ENCODE peak calls at places on chromosomes 16 and 17, in five cellular contexts. N is upper lobe of left lung, T is HepG2, U is K562, M is GM12878. E is an unnamed sample. For H3K27me3, the result is how much of the 10 kb centered on the place peaks cover.

GRCh38 chr17:77465358-77466041 is 324.7 kb downstream of the SEC14L1 start:
- ATAC-seq in N (peak), T (no peak), U (peak), M (peak), E (peak)

GRCh38 chr17:50943575-50943933 is 77.4 kb upstream of the TOB1 start:
- ATAC-seq in N (no peak), T (peak), U (peak), M (no peak), E (no peak)

GRCh38 chr16:69616082-69616481 is 50.3 kb downstream of the NFAT5 start:
- ATAC-seq in N (no peak), T (peak), U (no peak), M (no peak), E (no peak)

GRCh38 chr17:80124351-80124981 is 22.5 kb downstream of the EIF4A3 start:
- ATAC-seq in N (no peak), T (peak), U (peak), M (peak), E (peak)

GRCh38 chr16:11801481-11802021 is 4.5 kb upstream of the ZC3H7A start:
- ATAC-seq in N (no peak), T (no peak), U (no peak), M (no peak), E (no peak)

GRCh38 chr16:46801428-46802049 is 29.4 kb downstream of the C16orf87 start:
- ATAC-seq in N (no peak), T (peak), U (peak), M (no peak), E (no peak)

GRCh38 chr16:58511933-58512815 is 3.1 kb upstream of the SETD6 start:
- ATAC-seq in N (no peak), T (peak), U (peak), M (peak), E (no peak)

GRCh38 chr17:57422574-57423164 is 166.3 kb downstream of the MSI2 start:
- ATAC-seq in N (no peak), T (no peak), U (no peak), M (peak), E (peak)

GRCh38 chr17:57648720-57649119 is 96.4 kb downstream of the CCDC182 start:
- ATAC-seq in N (no peak), T (peak), U (no peak), M (no peak), E (no peak)

GRCh38 chr17:50511058-50511457 is 2.8 kb downstream of the MYCBPAP start:
- ATAC-seq in N (no peak), T (no peak), U (no peak), M (peak), E (no peak)

GRCh38 chr17:47012457-47012856 is 33.4 kb upstream of the RPRML start:
- ATAC-seq in N (no peak), T (no peak), U (no peak), M (no peak), E (no peak)

GRCh38 chr16:58105619-58106018 is 23.6 kb downstream of the CFAP20 start:
- ATAC-seq in N (no peak), T (peak), U (peak), M (no peak), E (no peak)

GRCh38 chr16:57178793-57179212 is 7.0 kb downstream of the PSME3IP1 start:
- ATAC-seq in N (no peak), T (peak), U (no peak), M (no peak), E (no peak)

GRCh38 chr17:5237541-5238016 is 2.9 kb upstream of the SCIMP start:
- ATAC-seq in N (peak), T (peak), U (peak), M (peak), E (no peak)

GRCh38 chr17:17849147-17849820 is 12.5 kb upstream of the SREBF1 start:
- ATAC-seq in N (peak), T (peak), U (peak), M (peak), E (peak)

GRCh38 chr16:11977206-11978041 is 890 bp downstream of the SNX29 start:
- ATAC-seq in N (no peak), T (peak), U (peak), M (peak), E (peak)

GRCh38 chr17:56322991-56323390 is 169.7 kb downstream of the ANKFN1 start:
- ATAC-seq in N (no peak), T (no peak), U (no peak), M (no peak), E (no peak)

GRCh38 chr17:28746611-28747045 is 2.8 kb downstream of the TRAF4 start:
- ATAC-seq in N (peak), T (no peak), U (no peak), M (no peak), E (no peak)

GRCh38 chr16:4067262-4068001 is 48.8 kb downstream of the ADCY9 start:
- ATAC-seq in N (no peak), T (peak), U (no peak), M (no peak), E (no peak)

GRCh38 chr17:6677158-6677831 is 25.7 kb downstream of the C17orf100 start:
- ATAC-seq in N (peak), T (peak), U (no peak), M (peak), E (no peak)

GRCh38 chr16:14564323-14564722 is 65.7 kb downstream of the PARN start:
- ATAC-seq in N (peak), T (no peak), U (no peak), M (no peak), E (no peak)

GRCh38 chr17:10556301-10557005 is 7.0 kb upstream of the MYH2 start:
- ATAC-seq in N (no peak), T (no peak), U (no peak), M (no peak), E (no peak)

GRCh38 chr17:51221322-51221721 is 38.5 kb downstream of the MBTD1 start:
- ATAC-seq in N (no peak), T (no peak), U (no peak), M (no peak), E (no peak)

GRCh38 chr17:41635121-41636097 is 11.0 kb upstream of the KRT17 start:
- ATAC-seq in N (no peak), T (peak), U (peak), M (no peak), E (no peak)

GRCh38 chr17:10614536-10615155 is 42.5 kb downstream of the MYH3 start:
- ATAC-seq in N (no peak), T (peak), U (peak), M (peak), E (peak)

GRCh38 chr17:1590747-1591473 is 28.3 kb upstream of the PITPNA start:
- ATAC-seq in N (no peak), T (peak), U (no peak), M (no peak), E (peak)

GRCh38 chr17:1588781-1589585 is 26.4 kb upstream of the PITPNA start:
- ATAC-seq in N (no peak), T (no peak), U (no peak), M (no peak), E (no peak)

GRCh38 chr17:1591474-1592090 is 29.0 kb upstream of the PITPNA start:
- ATAC-seq in N (no peak), T (no peak), U (no peak), M (no peak), E (no peak)

GRCh38 chr17:1592751-1593629 is 30.4 kb upstream of the PITPNA start:
- ATAC-seq in N (no peak), T (no peak), U (no peak), M (peak), E (no peak)

DNA sequence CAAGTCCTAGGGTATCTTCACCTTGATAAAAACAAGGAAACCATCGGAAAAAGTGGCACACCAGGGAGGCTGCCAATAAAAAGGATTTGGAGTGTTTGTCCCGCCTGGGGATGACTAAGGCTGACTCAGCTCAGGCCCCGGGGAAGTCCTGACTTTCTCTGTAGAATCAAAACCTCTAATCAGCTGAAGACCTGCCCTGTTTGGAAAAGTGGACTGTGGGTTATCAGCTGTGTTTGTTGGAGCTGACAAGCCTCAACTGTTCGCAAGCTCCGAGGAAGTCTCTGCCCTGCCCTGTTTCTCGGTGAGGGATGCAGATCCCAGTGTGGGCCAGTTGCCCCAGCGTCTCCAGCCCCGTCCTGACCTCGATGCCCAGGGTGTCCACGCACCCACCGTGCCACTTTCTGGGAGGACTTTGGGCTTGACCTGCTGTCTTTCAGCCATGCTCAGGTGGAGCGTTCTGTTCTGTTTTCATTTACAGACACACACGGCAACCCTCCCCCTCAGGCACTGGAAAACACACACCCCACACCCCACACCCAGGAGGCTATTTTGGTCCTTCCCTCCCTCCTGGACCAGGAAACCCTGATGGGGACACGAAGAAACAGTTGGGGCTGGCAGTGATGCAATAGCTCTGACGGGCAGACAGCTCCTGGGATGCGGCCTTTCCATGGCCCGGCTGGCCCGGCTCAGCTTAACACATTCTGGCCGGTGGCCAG is 27.6 kb upstream of the PITPNA start:
- ATAC-seq in N (peak), T (peak), U (peak), M (no peak), E (peak)
- TF ChIP-seq EP300 in N (no peak), T (peak), U (peak), M (no peak), E (no peak)

GRCh38 chr17:48588074-48588415 is 2.0 kb downstream of the HOXB3 start:
- ATAC-seq in N (no peak), T (no peak), U (no peak), M (no peak), E (no peak)

GRCh38 chr17:48588519-48588918 is 1.5 kb downstream of the HOXB3 start:
- ATAC-seq in N (no peak), T (no peak), U (no peak), M (no peak), E (no peak)

GRCh38 chr17:48589060-48589830 is 796 bp downstream of the HOXB3 start:
- ATAC-seq in N (no peak), T (no peak), U (no peak), M (no peak), E (no peak)

GRCh38 chr17:48586355-48586924 is 3.6 kb downstream of the HOXB3 start:
- ATAC-seq in N (no peak), T (no peak), U (no peak), M (peak), E (no peak)

GRCh38 chr17:48587276-48588073 is 2.6 kb downstream of the HOXB3 start:
- ATAC-seq in N (no peak), T (no peak), U (no peak), M (no peak), E (no peak)
- TF ChIP-seq CTCF in N (no peak), T (no peak), U (no peak), M (no peak), E (no peak)

GRCh38 chr17:72119280-72119962 is 1.4 kb upstream of the SOX9 start:
- ATAC-seq in N (no peak), T (no peak), U (no peak), M (no peak), E (no peak)
- H3K27me3 ChIP-seq in N (half or more), T (under half), U (under half), M (under half), E (half or more)

GRCh38 chr16:75402174-75402820 is 31.0 kb downstream of the CFDP1 start:
- ATAC-seq in N (no peak), T (no peak), U (no peak), M (no peak), E (peak)
- TF ChIP-seq EP300 in N (no peak), T (no peak), U (no peak), M (no peak), E (no peak)

GRCh38 chr16:30527635-30528178 is 1.3 kb upstream of the ZNF768 start:
- ATAC-seq in N (no peak), T (no peak), U (no peak), M (peak), E (no peak)

GRCh38 chr16:30525844-30526136 is 576 bp downstream of the ZNF768 start:
- ATAC-seq in N (no peak), T (no peak), U (no peak), M (no peak), E (no peak)

GRCh38 chr16:30526137-30526822 is at the start of gene ZNF768:
- ATAC-seq in N (no peak), T (peak), U (peak), M (peak), E (peak)

GRCh38 chr16:30528799-30529457 is 2.6 kb upstream of the ZNF768 start:
- ATAC-seq in N (no peak), T (no peak), U (no peak), M (no peak), E (no peak)

GRCh38 chr16:30526823-30527634 is 663 bp upstream of the ZNF768 start:
- ATAC-seq in N (peak), T (peak), U (peak), M (peak), E (peak)
- TF ChIP-seq CTCF in N (peak), T (peak), U (peak), M (peak), E (peak)

GRCh38 chr16:3036726-3037315 is at the start of gene BICDL2:
- ATAC-seq in N (peak), T (no peak), U (no peak), M (no peak), E (no peak)
- H3K27me3 ChIP-seq in N (under half), T (under half), U (half or more), M (under half), E (half or more)

E was measured in gastroesophageal sphincter.